ENCODE peak calls at places on chromosomes 4 and X, in eight cellular contexts. I is GM13976; O is NCI-H2081; K is fibroblast of lung; W is lower leg skin; Z is stimulated activated CD4-positive, alpha-beta T cell treated with anti-CD3 and anti-CD28 coated beads, Interleukin-4, amount 100 ng/mL, for 24 hours; R is activated CD8-positive, alpha-beta T cell treated with anti-CD3 and anti-CD28 coated beads, Interleukin-2, amount 10 ng/mL, durations not matched to agents 7 days and 5 days; J is AG20443. D is an unnamed sample.

GRCh38 chr4:78707793-78708192 is 68.4 kb upstream of the BMP2K start:
- DNase-seq in I (no peak), O (no peak), K (no peak), W (no peak), Z (no peak), R (no peak), J (no peak), D (no peak)

GRCh38 chrX:7132335-7133035 is 15.0 kb upstream of the STS start:
- DNase-seq in I (no peak), O (peak), K (peak), W (peak), Z (peak), R (peak), J (peak), D (no peak)

GRCh38 chrX:112587194-112587593 is 92.5 kb downstream of the LHFPL1 start:
- DNase-seq in I (no peak), O (no peak), K (no peak), W (no peak), Z (no peak), R (no peak), J (no peak), D (no peak)

GRCh38 chr4:153466637-153467153 is 535 bp downstream of the TMEM131L start:
- DNase-seq in I (no peak), O (no peak), K (no peak), W (no peak), Z (no peak), R (no peak), J (peak), D (no peak)

GRCh38 chr4:2362286-2363055 is 56.0 kb downstream of the ZFYVE28 start:
- DNase-seq in I (no peak), O (no peak), K (no peak), W (no peak), Z (no peak), R (no peak), J (no peak), D (no peak)

GRCh38 chr4:170089743-170090666 is at the start of gene AADAT:
- DNase-seq in I (peak), O (peak), K (peak), W (peak), Z (no peak), R (peak), J (peak), D (peak)

GRCh38 chrX:9310596-9310995 is 154.3 kb upstream of the TBL1X start:
- DNase-seq in I (no peak), O (no peak), K (no peak), W (no peak), Z (no peak), R (no peak), J (peak), D (no peak)

GRCh38 chr4:123024710-123025109 is 102.3 kb upstream of the NUDT6 start:
- DNase-seq in I (no peak), O (no peak), K (no peak), W (no peak), Z (no peak), R (no peak), J (no peak), D (no peak)

GRCh38 chrX:10048076-10048475 is 80.9 kb downstream of the CLDN34 start:
- DNase-seq in I (no peak), O (no peak), K (no peak), W (no peak), Z (no peak), R (no peak), J (peak), D (no peak)

GRCh38 chr4:1250921-1251772 is 2.2 kb upstream of the CTBP1 start:
- DNase-seq in I (no peak), O (no peak), K (no peak), W (no peak), Z (no peak), R (no peak), J (no peak), D (no peak)

GRCh38 chr4:34935739-34936138 is 1308.6 kb downstream of the ARAP2 start:
- DNase-seq in I (no peak), O (no peak), K (no peak), W (no peak), Z (no peak), R (no peak), J (no peak), D (no peak)

GRCh38 chr4:59057804-59058203 is 1947.6 kb upstream of the IGFBP7 start:
- DNase-seq in I (no peak), O (no peak), K (no peak), W (no peak), Z (no peak), R (no peak), J (no peak), D (no peak)

GRCh38 chr4:98516441-98517323 is 141.7 kb downstream of the TSPAN5 start:
- DNase-seq in I (no peak), O (no peak), K (peak), W (no peak), Z (no peak), R (no peak), J (no peak), D (no peak)

GRCh38 chrX:39676434-39676833 is 421.3 kb downstream of the BCOR start:
- DNase-seq in I (no peak), O (no peak), K (no peak), W (no peak), Z (no peak), R (no peak), J (no peak), D (no peak)

GRCh38 chr4:123597586-123597985 is 201.0 kb downstream of the SPRY1 start:
- DNase-seq in I (no peak), O (no peak), K (peak), W (no peak), Z (no peak), R (no peak), J (peak), D (no peak)

GRCh38 chr4:78938474-78938867 is 767 bp downstream of the PAQR3 start:
- DNase-seq in I (no peak), O (no peak), K (no peak), W (no peak), Z (no peak), R (no peak), J (no peak), D (no peak)

GRCh38 chr4:5941601-5942000 is 48.7 kb upstream of the CRMP1 start:
- DNase-seq in I (no peak), O (no peak), K (no peak), W (no peak), Z (no peak), R (no peak), J (no peak), D (no peak)

GRCh38 chrX:150314186-150314585 is 48.9 kb upstream of the MAMLD1 start:
- DNase-seq in I (no peak), O (no peak), K (no peak), W (no peak), Z (no peak), R (no peak), J (no peak), D (no peak)

GRCh38 chr4:73811841-73812240 is 24.6 kb upstream of the CXCL6 start:
- DNase-seq in I (no peak), O (no peak), K (no peak), W (no peak), Z (no peak), R (no peak), J (no peak), D (no peak)

GRCh38 chr4:98482847-98483806 is 175.3 kb downstream of the TSPAN5 start:
- DNase-seq in I (peak), O (no peak), K (no peak), W (no peak), Z (peak), R (no peak), J (no peak), D (no peak)

GRCh38 chr4:44447563-44448504 is 775 bp downstream of the KCTD8 start:
- DNase-seq in I (peak), O (peak), K (peak), W (no peak), Z (no peak), R (no peak), J (peak), D (peak)

GRCh38 chrX:118420462-118420861 is 74.6 kb downstream of the WDR44 start:
- DNase-seq in I (peak), O (no peak), K (peak), W (no peak), Z (no peak), R (no peak), J (peak), D (no peak)

GRCh38 chr4:188190461-188190860 is 51.2 kb downstream of the TRIML1 start:
- DNase-seq in I (no peak), O (no peak), K (peak), W (no peak), Z (no peak), R (no peak), J (no peak), D (no peak)

GRCh38 chr4:185112104-185112503 is 31.0 kb upstream of the SLC25A4 start:
- DNase-seq in I (no peak), O (no peak), K (peak), W (no peak), Z (no peak), R (no peak), J (peak), D (no peak)

GRCh38 chrX:264634-265455 is 16.3 kb upstream of the PLCXD1 start:
- DNase-seq in I (no peak), O (no peak), K (peak), W (peak), Z (no peak), R (no peak), J (no peak), D (no peak)

GRCh38 chrX:150602296-150602695 is 33.9 kb downstream of the MTM1 start:
- DNase-seq in I (no peak), O (no peak), K (no peak), W (no peak), Z (no peak), R (no peak), J (no peak), D (no peak)

GRCh38 chr4:187606581-187606980 is 389.0 kb upstream of the ZFP42 start:
- DNase-seq in I (peak), O (peak), K (peak), W (no peak), Z (no peak), R (no peak), J (peak), D (peak)

D was measured in putamen.